ENCODE peak calls at places on chromosomes 3 and 15, in seven cellular contexts. A is colonic mucosa, E is hepatocyte, V is dorsolateral prefrontal cortex, J is fibroblast of pulmonary artery, I is HL-60, Q is mammary epithelial cell. L is an unnamed sample.

GRCh38 chr3:117036259-117036799 is 326.8 kb downstream of the TUSC7 start:
- DNase-seq in A (peak), E (peak), V (no peak), J (peak), I (peak), Q (no peak), L (no peak)

GRCh38 chr3:179898024-179898423 is 138.7 kb downstream of the PEX5L start:
- DNase-seq in A (no peak), E (peak), V (no peak), J (peak), I (no peak), Q (peak), L (peak)

GRCh38 chr15:77964193-77964592 is 113.3 kb downstream of the TBC1D2B start:
- DNase-seq in A (no peak), E (no peak), V (no peak), J (no peak), I (no peak), Q (no peak), L (no peak)

GRCh38 chr3:151880326-151880725 is 6.9 kb downstream of the SUCNR1 start:
- DNase-seq in A (no peak), E (no peak), V (no peak), J (no peak), I (no peak), Q (no peak), L (no peak)

GRCh38 chr3:108319428-108320053 is 23.2 kb downstream of the HHLA2 start:
- DNase-seq in A (peak), E (no peak), V (no peak), J (no peak), I (peak), Q (peak), L (no peak)

GRCh38 chr15:29849218-29849617 is 26.9 kb upstream of the TJP1 start:
- DNase-seq in A (no peak), E (no peak), V (no peak), J (no peak), I (no peak), Q (peak), L (no peak)

GRCh38 chr3:12512534-12513101 is 28.3 kb downstream of the TSEN2 start:
- DNase-seq in A (no peak), E (no peak), V (no peak), J (no peak), I (no peak), Q (no peak), L (no peak)

GRCh38 chr3:11641683-11642407 is 1.9 kb downstream of the VGLL4 start:
- DNase-seq in A (no peak), E (no peak), V (no peak), J (peak), I (no peak), Q (peak), L (no peak)

GRCh38 chr3:114079761-114080160 is 23.2 kb downstream of the QTRT2 start:
- DNase-seq in A (no peak), E (no peak), V (no peak), J (peak), I (no peak), Q (no peak), L (no peak)

GRCh38 chr3:78258798-78259197 is 1218.9 kb downstream of the ROBO2 start:
- DNase-seq in A (no peak), E (no peak), V (no peak), J (peak), I (no peak), Q (no peak), L (no peak)

GRCh38 chr3:133943639-133944131 is 48.0 kb upstream of the RAB6B start:
- DNase-seq in A (peak), E (peak), V (no peak), J (peak), I (peak), Q (peak), L (peak)

GRCh38 chr15:84681822-84682221 is 23.8 kb upstream of the NMB start:
- DNase-seq in A (no peak), E (no peak), V (no peak), J (peak), I (peak), Q (peak), L (no peak)

GRCh38 chr3:15229262-15229661 is 23.2 kb downstream of the CAPN7 start:
- DNase-seq in A (no peak), E (no peak), V (no peak), J (no peak), I (no peak), Q (no peak), L (no peak)

GRCh38 chr3:100516232-100516631 is 23.8 kb downstream of the TMEM45A start:
- DNase-seq in A (no peak), E (no peak), V (no peak), J (peak), I (no peak), Q (no peak), L (no peak)

GRCh38 chr3:55690746-55691540 is 203.8 kb upstream of the WNT5A start:
- DNase-seq in A (no peak), E (no peak), V (no peak), J (no peak), I (no peak), Q (no peak), L (peak)

GRCh38 chr3:38608961-38609360 is 40.5 kb downstream of the SCN5A start:
- DNase-seq in A (no peak), E (no peak), V (no peak), J (no peak), I (no peak), Q (no peak), L (no peak)

GRCh38 chr15:25182736-25183445 is 228.1 kb downstream of the SNRPN start:
- DNase-seq in A (no peak), E (no peak), V (peak), J (no peak), I (no peak), Q (no peak), L (no peak)

GRCh38 chr3:143307613-143308183 is 188.1 kb downstream of the CHST2 start:
- DNase-seq in A (no peak), E (peak), V (no peak), J (peak), I (no peak), Q (peak), L (no peak)

GRCh38 chr3:112693186-112693585 is 52.2 kb upstream of the CCDC80 start:
- DNase-seq in A (no peak), E (no peak), V (no peak), J (no peak), I (no peak), Q (no peak), L (no peak)

GRCh38 chr15:78044407-78045155 is 32.9 kb downstream of the TBC1D2B start:
- DNase-seq in A (peak), E (no peak), V (no peak), J (no peak), I (peak), Q (no peak), L (no peak)

GRCh38 chr15:85044251-85044853 is 62.7 kb downstream of the PDE8A start:
- DNase-seq in A (peak), E (peak), V (peak), J (peak), I (peak), Q (peak), L (peak)

GRCh38 chr3:72141264-72141663 is 356.3 kb upstream of the PROK2 start:
- DNase-seq in A (no peak), E (no peak), V (no peak), J (no peak), I (peak), Q (no peak), L (no peak)

DNA sequence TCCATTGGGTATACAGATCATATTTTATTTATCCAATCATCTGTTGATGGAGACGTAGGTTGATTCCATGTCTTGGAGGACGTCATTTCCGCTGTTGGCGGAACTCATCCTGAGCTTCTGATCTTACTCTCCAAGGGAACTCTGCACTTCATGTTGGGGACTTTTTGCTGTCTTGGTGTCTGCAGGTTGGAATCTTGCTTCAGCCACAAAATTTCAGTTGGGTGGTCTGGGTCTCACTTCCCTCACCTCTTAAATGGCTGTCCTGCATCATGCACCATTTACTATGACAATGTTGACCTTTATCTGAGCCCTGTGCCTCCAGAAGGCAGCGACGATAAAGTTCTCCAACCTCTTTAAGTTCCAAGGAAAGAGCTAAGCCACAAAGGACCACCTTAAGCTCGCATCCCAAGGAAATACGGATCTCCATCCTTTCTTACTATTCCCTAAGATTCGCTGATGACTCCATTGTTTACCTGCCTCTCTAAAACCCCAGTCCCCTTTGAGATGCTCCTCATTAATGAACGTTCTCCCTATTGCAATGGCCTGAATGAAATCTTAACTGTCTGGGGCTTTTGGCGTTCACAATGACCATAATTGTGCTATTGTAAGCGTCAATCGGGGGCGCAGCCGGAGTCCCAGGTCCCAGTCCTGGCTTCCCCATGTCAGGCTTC is 23.1 kb upstream of the RNU6-1 start:
- DNase-seq in A (no peak), E (no peak), V (no peak), J (no peak), I (no peak), Q (no peak), L (no peak)
- H3K4me3 ChIP-seq in A (peak), E (no peak), V (peak), J (peak), I (no peak), Q (no peak), L (peak)

DNA sequence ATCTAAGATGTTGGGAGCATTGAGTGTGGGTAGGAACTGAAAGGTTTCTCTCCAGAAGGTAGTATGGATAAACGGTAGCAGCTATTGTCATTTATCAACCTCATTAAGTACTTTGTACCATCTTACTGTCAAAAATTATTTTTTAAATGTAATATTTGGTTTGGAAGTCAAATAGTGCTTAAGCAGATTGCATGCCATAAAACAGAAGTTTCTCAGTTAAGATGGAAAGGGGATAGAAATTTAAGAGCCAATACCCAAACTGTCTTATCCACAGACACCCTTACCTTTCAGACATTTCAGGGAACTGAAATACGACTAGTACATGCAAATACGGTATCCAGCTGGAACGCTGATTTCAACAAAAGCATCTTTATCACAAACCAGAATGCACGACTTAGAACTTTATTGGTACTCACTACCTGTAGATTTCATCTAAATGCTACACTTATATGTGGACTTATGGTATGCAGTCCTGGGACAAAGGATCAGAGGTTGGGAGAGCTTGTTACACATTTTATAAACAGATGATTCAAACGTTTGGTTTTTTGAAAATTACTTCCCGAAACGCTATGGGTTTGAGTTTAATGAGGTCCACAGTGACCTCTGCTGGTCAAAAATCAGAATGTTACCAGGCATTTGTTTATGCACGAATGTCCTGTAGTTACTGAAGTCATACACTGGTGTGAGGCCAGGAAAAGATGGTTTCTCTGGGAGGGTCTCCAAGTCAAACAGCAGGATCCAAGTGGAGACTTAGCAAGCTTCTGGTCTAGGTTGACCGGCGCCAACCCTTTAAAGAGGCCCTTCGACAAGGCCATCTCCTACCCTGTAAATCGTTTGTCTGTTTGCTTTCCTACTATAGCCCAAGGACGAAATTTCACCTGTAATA is 45.7 kb upstream of the DUT start:
- DNase-seq in A (peak), E (peak), V (peak), J (peak), I (peak), Q (peak), L (peak)
- H3K4me3 ChIP-seq in A (no peak), E (no peak), V (peak), J (peak), I (no peak), Q (no peak), L (no peak)

DNA sequence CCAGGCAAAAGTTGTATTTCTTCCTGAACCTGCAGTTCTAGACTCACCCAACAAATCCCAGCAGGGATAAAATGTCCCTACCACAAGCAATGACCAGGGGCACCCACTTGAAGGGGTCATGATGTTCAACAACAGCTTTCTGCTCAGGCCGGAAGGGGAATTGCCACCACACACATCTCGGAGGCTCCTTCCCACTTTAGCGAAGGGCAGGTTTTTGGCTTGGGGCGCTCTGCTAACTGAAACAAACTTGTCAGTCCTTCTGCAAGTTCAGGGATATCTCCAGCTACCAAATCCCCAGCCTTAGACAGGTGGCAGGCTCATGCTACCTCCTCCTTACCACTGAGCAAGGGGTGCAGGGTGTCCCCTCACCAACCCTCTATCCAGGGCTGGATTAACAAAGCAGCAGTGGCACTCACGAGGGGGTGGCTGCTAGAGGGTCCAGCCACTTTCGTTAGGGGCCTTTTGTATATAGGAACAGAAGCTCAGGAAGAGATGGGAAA is 2.2 kb downstream of the ADCY5 start:
- DNase-seq in A (no peak), E (no peak), V (no peak), J (no peak), I (no peak), Q (no peak), L (no peak)
- H3K4me3 ChIP-seq in A (peak), E (no peak), V (peak), J (no peak), I (no peak), Q (no peak), L (no peak)

GRCh38 chr15:23912191-23912590 is 225.1 kb upstream of the NDN start:
- DNase-seq in A (no peak), E (peak), V (no peak), J (no peak), I (no peak), Q (no peak), L (no peak)
- H3K4me3 ChIP-seq in A (no peak), E (no peak), V (no peak), J (no peak), I (no peak), Q (no peak), L (no peak)

DNA sequence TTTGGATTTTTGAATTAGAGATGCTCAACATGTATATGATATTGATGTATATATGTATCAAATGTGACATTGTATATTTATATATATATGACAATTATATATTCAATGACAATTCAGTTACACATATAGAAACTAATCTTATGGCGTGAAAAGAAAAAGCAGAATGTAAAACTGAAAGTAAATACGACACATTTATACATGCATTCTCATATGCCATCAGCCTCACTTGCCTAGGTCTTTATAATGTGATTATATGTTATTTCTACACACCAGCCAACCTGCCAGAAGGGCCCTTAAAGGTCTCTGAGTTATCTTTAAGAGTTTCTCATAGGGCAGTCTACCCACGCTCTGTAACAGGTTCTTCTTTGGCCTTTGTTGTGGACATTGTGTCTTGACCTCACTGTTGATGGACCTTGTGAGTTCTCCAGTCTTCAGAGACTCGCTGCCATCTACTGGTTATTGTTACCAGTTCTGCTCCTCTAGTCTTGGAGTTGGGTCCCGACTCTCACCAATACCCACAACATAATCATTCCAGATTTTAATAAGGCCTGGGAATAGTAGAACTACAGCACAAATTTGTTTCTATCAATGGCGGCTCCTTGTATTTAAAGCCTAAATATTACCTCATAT is 371.5 kb upstream of the GOLIM4 start:
- DNase-seq in A (peak), E (peak), V (no peak), J (peak), I (peak), Q (peak), L (no peak)
- H3K4me3 ChIP-seq in A (no peak), E (no peak), V (peak), J (no peak), I (no peak), Q (no peak), L (no peak)